ENCODE peak calls at places on chromosome 18, in seven cellular contexts. O is astrocyte, G is heart left ventricle, N is brain microvascular endothelial cell, D is neural progenitor cell, I is sigmoid colon, Z is body of pancreas. K is an unnamed sample. For H3K36me3, the result is how much of the 10 kb centered on the place peaks cover.

GRCh38 chr18:2218101-2218500 is 353.2 kb downstream of the METTL4 start:
- DNase-seq in O (no peak), G (no peak), Z (no peak), N (no peak), D (no peak), I (no peak), K (no peak)

GRCh38 chr18:10006261-10006903 is 92.6 kb downstream of the VAPA start:
- DNase-seq in N (no peak), G (no peak), D (no peak), Z (no peak), I (peak), O (peak), K (no peak)

GRCh38 chr18:28459587-28459986 is 282.7 kb upstream of the CDH2 start:
- DNase-seq in G (no peak), O (no peak), I (no peak), D (no peak), Z (no peak), N (no peak), K (no peak)

GRCh38 chr18:72336786-72337185 is 207.4 kb downstream of the CBLN2 start:
- DNase-seq in N (no peak), I (no peak), Z (no peak), O (peak), D (no peak), G (no peak), K (no peak)

GRCh38 chr18:62396967-62397366 is 71.9 kb downstream of the TNFRSF11A start:
- DNase-seq in Z (no peak), N (no peak), D (no peak), I (no peak), G (no peak), O (no peak), K (no peak)

GRCh38 chr18:22346968-22347611 is 70.6 kb downstream of the CTAGE1 start:
- DNase-seq in D (peak), G (peak), Z (peak), I (peak), N (peak), O (peak), K (no peak)

GRCh38 chr18:12296457-12296856 is 11.6 kb upstream of the TUBB6 start:
- DNase-seq in N (no peak), I (peak), D (no peak), O (no peak), G (no peak), Z (no peak), K (no peak)

GRCh38 chr18:36890598-36890997 is 61.7 kb downstream of the KIAA1328 start:
- DNase-seq in N (no peak), D (no peak), G (no peak), O (no peak), I (no peak), Z (no peak), K (no peak)

GRCh38 chr18:29811519-29811918 is 1231.0 kb downstream of the DSC3 start:
- DNase-seq in O (no peak), G (no peak), Z (no peak), I (no peak), D (no peak), N (no peak), K (no peak)

GRCh38 chr18:26863921-26864497 is 1.5 kb downstream of the AQP4 start:
- DNase-seq in N (no peak), D (no peak), I (no peak), G (no peak), Z (no peak), O (no peak), K (no peak)

DNA sequence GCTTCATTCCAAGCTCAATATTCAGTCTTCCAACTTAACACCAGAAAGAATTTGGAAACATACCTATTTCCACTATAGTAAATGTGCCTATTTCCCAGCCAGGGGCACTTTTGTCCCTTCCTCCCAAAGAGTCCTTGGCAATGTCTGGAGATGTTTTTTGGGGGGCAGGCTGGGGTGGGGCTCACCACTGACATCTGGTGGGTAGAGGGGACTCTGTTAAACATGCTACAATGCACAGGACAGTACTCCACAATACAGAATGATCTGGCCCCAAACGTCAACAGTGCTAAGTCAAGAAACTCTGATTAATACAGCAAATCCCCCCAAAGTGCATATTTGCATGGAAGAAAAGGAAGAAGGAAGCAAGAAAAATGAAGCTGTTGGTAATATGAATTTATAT is 61.7 kb downstream of the SMIM21 start:
- DNase-seq in D (no peak), G (no peak), N (no peak), O (no peak), Z (no peak), I (no peak), K (no peak)
- TF ChIP-seq CTCF in D (no peak), G (peak), N (peak), O (no peak), Z (no peak), I (no peak), K (no peak)

GRCh38 chr18:13389491-13390131 is 171.1 kb downstream of the LDLRAD4 start:
- DNase-seq in N (no peak), Z (no peak), I (peak), G (no peak), D (no peak), O (no peak), K (no peak)
- H3K4me3 ChIP-seq in N (no peak), Z (no peak), I (no peak), G (no peak), D (no peak), O (no peak), K (no peak)

GRCh38 chr18:49733321-49733720 is 80.0 kb downstream of the ACAA2 start:
- DNase-seq in G (no peak), N (no peak), O (peak), Z (no peak), I (no peak), D (no peak), K (no peak)
- H3K36me3 ChIP-seq in G (under half), N (under half), O (under half), Z (under half), I (under half), D (under half), K (under half)

DNA sequence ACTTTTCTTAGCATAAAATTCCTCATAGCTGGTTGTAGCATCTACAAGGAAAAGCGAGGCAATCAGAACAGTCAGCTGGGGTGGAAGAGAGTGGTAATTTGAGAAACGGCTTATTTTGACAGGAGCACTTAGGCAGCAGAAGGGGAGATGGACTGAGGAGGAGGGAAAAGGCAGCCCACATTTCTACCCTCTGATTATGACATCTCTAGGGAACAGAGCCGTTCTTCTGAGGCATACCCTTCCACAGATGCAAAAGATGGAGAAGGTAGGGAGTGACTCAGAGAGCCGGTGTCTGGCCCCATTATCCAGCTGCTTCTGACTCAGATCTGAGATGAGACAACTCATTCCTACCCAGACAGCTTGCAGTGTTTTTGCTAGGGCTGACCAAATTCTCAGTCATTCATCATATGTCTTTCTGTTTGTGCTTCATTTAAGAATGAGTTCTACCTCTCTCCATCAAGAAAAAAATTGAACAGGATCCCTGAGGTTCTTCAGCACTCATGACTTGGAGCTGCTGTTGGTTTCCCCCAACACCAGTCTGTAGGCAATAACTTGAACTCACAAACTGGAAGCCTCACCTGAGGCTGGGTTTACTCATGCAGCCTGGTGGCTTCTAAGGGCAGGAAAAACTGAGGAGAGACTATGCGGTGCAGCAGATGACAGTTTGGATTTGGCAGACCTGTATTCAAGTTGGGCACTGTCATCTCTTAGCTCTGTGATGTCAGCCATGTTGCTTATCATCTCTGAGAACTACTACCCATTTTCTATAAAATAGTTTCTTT is 15.9 kb upstream of the SEC11C start:
- DNase-seq in I (no peak), O (peak), N (peak), G (no peak), D (no peak), Z (no peak), K (peak)
- TF ChIP-seq CTCF in I (no peak), O (no peak), N (no peak), G (no peak), D (no peak), Z (no peak), K (no peak)

GRCh38 chr18:45642238-45642637 is 27.0 kb downstream of the SLC14A2 start:
- DNase-seq in D (no peak), Z (no peak), O (no peak), N (no peak), G (no peak), I (no peak), K (no peak)
- H3K4me3 ChIP-seq in D (no peak), Z (no peak), O (no peak), N (no peak), G (no peak), I (no peak), K (no peak)

GRCh38 chr18:76367168-76367785 is 127.8 kb downstream of the ZNF516 start:
- DNase-seq in O (no peak), Z (no peak), I (peak), D (no peak), G (peak), N (no peak), K (no peak)
- H3K36me3 ChIP-seq in O (under half), Z (under half), I (under half), D (under half), G (under half), N (under half), K (under half)

GRCh38 chr18:23964282-23965238 is 50.0 kb upstream of the TTC39C start:
- DNase-seq in D (no peak), Z (no peak), O (no peak), I (no peak), N (no peak), G (no peak), K (no peak)
- TF ChIP-seq CTCF in D (no peak), Z (peak), O (no peak), I (no peak), N (no peak), G (no peak), K (no peak)